ENCODE peak calls at places on chromosomes 6 and 20, in ten cellular contexts. One of them, this sample, is unnamed.

GRCh38 chr6:40713002-40713719 is 126.0 kb upstream of the LRFN2 start:
- DNase-seq in T-helper 1 cell: no peak
- DNase-seq in lower lobe of right lung: no peak
- DNase-seq in stimulated activated naive CD4-positive, alpha-beta T cell: no peak
- DNase-seq in NCI-H146: no peak
- DNase-seq in coronary artery: no peak
- DNase-seq in H9: no peak
- DNase-seq in GM04504: no peak
- DNase-seq in NCI-H2081: no peak
- DNase-seq in stimulated activated CD4-positive, alpha-beta T cell treated with anti-CD3 and anti-CD28 coated beads, TNF-alpha, amount 100 ng/mL, for 4 hours: no peak
- DNase-seq in this sample: no peak

GRCh38 chr6:17907467-17908229 is 79.8 kb downstream of the KIF13A start:
- DNase-seq in T-helper 1 cell: peak
- DNase-seq in lower lobe of right lung: peak
- DNase-seq in stimulated activated naive CD4-positive, alpha-beta T cell: no peak
- DNase-seq in NCI-H146: no peak
- DNase-seq in coronary artery: peak
- DNase-seq in H9: no peak
- DNase-seq in GM04504: peak
- DNase-seq in NCI-H2081: no peak
- DNase-seq in stimulated activated CD4-positive, alpha-beta T cell treated with anti-CD3 and anti-CD28 coated beads, TNF-alpha, amount 100 ng/mL, for 4 hours: no peak
- DNase-seq in this sample: peak

GRCh38 chr6:123393333-123393732 is 243.4 kb downstream of the TRDN start:
- DNase-seq in T-helper 1 cell: no peak
- DNase-seq in lower lobe of right lung: no peak
- DNase-seq in stimulated activated naive CD4-positive, alpha-beta T cell: no peak
- DNase-seq in NCI-H146: peak
- DNase-seq in coronary artery: no peak
- DNase-seq in H9: no peak
- DNase-seq in GM04504: no peak
- DNase-seq in NCI-H2081: peak
- DNase-seq in stimulated activated CD4-positive, alpha-beta T cell treated with anti-CD3 and anti-CD28 coated beads, TNF-alpha, amount 100 ng/mL, for 4 hours: no peak
- DNase-seq in this sample: no peak

GRCh38 chr6:158711264-158711663 is 61.4 kb downstream of the SYTL3 start:
- DNase-seq in T-helper 1 cell: no peak
- DNase-seq in lower lobe of right lung: no peak
- DNase-seq in stimulated activated naive CD4-positive, alpha-beta T cell: no peak
- DNase-seq in NCI-H146: no peak
- DNase-seq in coronary artery: no peak
- DNase-seq in H9: no peak
- DNase-seq in GM04504: no peak
- DNase-seq in NCI-H2081: no peak
- DNase-seq in stimulated activated CD4-positive, alpha-beta T cell treated with anti-CD3 and anti-CD28 coated beads, TNF-alpha, amount 100 ng/mL, for 4 hours: no peak
- DNase-seq in this sample: no peak

GRCh38 chr6:36104836-36105235 is 25.5 kb upstream of the MAPK13 start:
- DNase-seq in T-helper 1 cell: no peak
- DNase-seq in lower lobe of right lung: no peak
- DNase-seq in stimulated activated naive CD4-positive, alpha-beta T cell: no peak
- DNase-seq in NCI-H146: no peak
- DNase-seq in coronary artery: no peak
- DNase-seq in H9: no peak
- DNase-seq in GM04504: peak
- DNase-seq in NCI-H2081: peak
- DNase-seq in stimulated activated CD4-positive, alpha-beta T cell treated with anti-CD3 and anti-CD28 coated beads, TNF-alpha, amount 100 ng/mL, for 4 hours: no peak
- DNase-seq in this sample: no peak

GRCh38 chr20:845967-846893 is 12.7 kb downstream of the FAM110A start:
- DNase-seq in T-helper 1 cell: no peak
- DNase-seq in lower lobe of right lung: peak
- DNase-seq in stimulated activated naive CD4-positive, alpha-beta T cell: no peak
- DNase-seq in NCI-H146: no peak
- DNase-seq in coronary artery: no peak
- DNase-seq in H9: no peak
- DNase-seq in GM04504: no peak
- DNase-seq in NCI-H2081: no peak
- DNase-seq in stimulated activated CD4-positive, alpha-beta T cell treated with anti-CD3 and anti-CD28 coated beads, TNF-alpha, amount 100 ng/mL, for 4 hours: no peak
- DNase-seq in this sample: no peak

GRCh38 chr6:125048274-125048673 is 86.0 kb downstream of the RNF217 start:
- DNase-seq in T-helper 1 cell: no peak
- DNase-seq in lower lobe of right lung: no peak
- DNase-seq in stimulated activated naive CD4-positive, alpha-beta T cell: no peak
- DNase-seq in NCI-H146: no peak
- DNase-seq in coronary artery: no peak
- DNase-seq in H9: no peak
- DNase-seq in GM04504: no peak
- DNase-seq in NCI-H2081: no peak
- DNase-seq in stimulated activated CD4-positive, alpha-beta T cell treated with anti-CD3 and anti-CD28 coated beads, TNF-alpha, amount 100 ng/mL, for 4 hours: no peak
- DNase-seq in this sample: no peak

GRCh38 chr6:44052419-44053011 is 74.7 kb downstream of the MRPL14 start:
- DNase-seq in T-helper 1 cell: no peak
- DNase-seq in lower lobe of right lung: peak
- DNase-seq in stimulated activated naive CD4-positive, alpha-beta T cell: no peak
- DNase-seq in NCI-H146: no peak
- DNase-seq in coronary artery: no peak
- DNase-seq in H9: peak
- DNase-seq in GM04504: peak
- DNase-seq in NCI-H2081: no peak
- DNase-seq in stimulated activated CD4-positive, alpha-beta T cell treated with anti-CD3 and anti-CD28 coated beads, TNF-alpha, amount 100 ng/mL, for 4 hours: no peak
- DNase-seq in this sample: peak

GRCh38 chr6:43125119-43125518 is 46.0 kb upstream of the SRF start:
- DNase-seq in T-helper 1 cell: no peak
- DNase-seq in lower lobe of right lung: no peak
- DNase-seq in stimulated activated naive CD4-positive, alpha-beta T cell: no peak
- DNase-seq in NCI-H146: no peak
- DNase-seq in coronary artery: no peak
- DNase-seq in H9: no peak
- DNase-seq in GM04504: peak
- DNase-seq in NCI-H2081: no peak
- DNase-seq in stimulated activated CD4-positive, alpha-beta T cell treated with anti-CD3 and anti-CD28 coated beads, TNF-alpha, amount 100 ng/mL, for 4 hours: no peak
- DNase-seq in this sample: no peak

GRCh38 chr6:161094904-161095440 is 103.4 kb downstream of the MAP3K4 start:
- DNase-seq in T-helper 1 cell: no peak
- DNase-seq in lower lobe of right lung: no peak
- DNase-seq in stimulated activated naive CD4-positive, alpha-beta T cell: no peak
- DNase-seq in NCI-H146: no peak
- DNase-seq in coronary artery: no peak
- DNase-seq in H9: no peak
- DNase-seq in GM04504: no peak
- DNase-seq in NCI-H2081: peak
- DNase-seq in stimulated activated CD4-positive, alpha-beta T cell treated with anti-CD3 and anti-CD28 coated beads, TNF-alpha, amount 100 ng/mL, for 4 hours: no peak
- DNase-seq in this sample: no peak

GRCh38 chr6:121436172-121436965 is 923 bp downstream of the GJA1 start:
- DNase-seq in T-helper 1 cell: no peak
- DNase-seq in lower lobe of right lung: no peak
- DNase-seq in stimulated activated naive CD4-positive, alpha-beta T cell: no peak
- DNase-seq in NCI-H146: no peak
- DNase-seq in coronary artery: no peak
- DNase-seq in H9: no peak
- DNase-seq in GM04504: no peak
- DNase-seq in NCI-H2081: no peak
- DNase-seq in stimulated activated CD4-positive, alpha-beta T cell treated with anti-CD3 and anti-CD28 coated beads, TNF-alpha, amount 100 ng/mL, for 4 hours: no peak
- DNase-seq in this sample: no peak

GRCh38 chr6:141552463-141552862 is 580.3 kb upstream of the GJE1 start:
- DNase-seq in T-helper 1 cell: no peak
- DNase-seq in lower lobe of right lung: no peak
- DNase-seq in stimulated activated naive CD4-positive, alpha-beta T cell: no peak
- DNase-seq in NCI-H146: peak
- DNase-seq in coronary artery: no peak
- DNase-seq in H9: no peak
- DNase-seq in GM04504: no peak
- DNase-seq in NCI-H2081: peak
- DNase-seq in stimulated activated CD4-positive, alpha-beta T cell treated with anti-CD3 and anti-CD28 coated beads, TNF-alpha, amount 100 ng/mL, for 4 hours: no peak
- DNase-seq in this sample: no peak

GRCh38 chr20:39378781-39379180 is 416.6 kb downstream of the DHX35 start:
- DNase-seq in T-helper 1 cell: no peak
- DNase-seq in lower lobe of right lung: no peak
- DNase-seq in stimulated activated naive CD4-positive, alpha-beta T cell: no peak
- DNase-seq in NCI-H146: no peak
- DNase-seq in coronary artery: no peak
- DNase-seq in H9: no peak
- DNase-seq in GM04504: no peak
- DNase-seq in NCI-H2081: no peak
- DNase-seq in stimulated activated CD4-positive, alpha-beta T cell treated with anti-CD3 and anti-CD28 coated beads, TNF-alpha, amount 100 ng/mL, for 4 hours: no peak
- DNase-seq in this sample: no peak

This sample was measured in dorsolateral prefrontal cortex.